ENCODE peak calls at places on chromosomes 1 and 21, in four cellular contexts. F is keratinocyte, I is PC-9, R is Panc1. X is an unnamed sample.

GRCh38 chr1:53074313-53075154 is 12.5 kb downstream of the PODN start:
- DNase-seq in F (no peak), I (no peak), R (no peak), X (no peak)

GRCh38 chr1:172321429-172321828 is 99.1 kb upstream of the C1orf105 start:
- DNase-seq in F (no peak), I (no peak), R (no peak), X (no peak)

GRCh38 chr21:38139380-38140168 is 117.2 kb upstream of the KCNJ15 start:
- DNase-seq in F (peak), I (peak), R (no peak), X (peak)

GRCh38 chr1:18394563-18395156 is 86.1 kb upstream of the KLHDC7A start:
- DNase-seq in F (no peak), I (no peak), R (no peak), X (no peak)

GRCh38 chr1:218171302-218171893 is 113.7 kb upstream of the RRP15 start:
- DNase-seq in F (no peak), I (no peak), R (peak), X (no peak)

GRCh38 chr1:39266269-39266668 is 61.8 kb downstream of the MACF1 start:
- DNase-seq in F (no peak), I (no peak), R (no peak), X (no peak)

GRCh38 chr1:36657826-36658225 is 175.1 kb upstream of the CSF3R start:
- DNase-seq in F (no peak), I (no peak), R (no peak), X (no peak)

GRCh38 chr1:157505481-157506272 is 46.6 kb downstream of the FCRL5 start:
- DNase-seq in F (peak), I (no peak), R (peak), X (no peak)

GRCh38 chr1:108816049-108816882 is 40.6 kb downstream of the AKNAD1 start:
- DNase-seq in F (no peak), I (peak), R (peak), X (no peak)

GRCh38 chr1:112990271-112990670 is 34.3 kb upstream of the SLC16A1 start:
- DNase-seq in F (peak), I (no peak), R (no peak), X (peak)

GRCh38 chr1:15089244-15089992 is 64.1 kb upstream of the TMEM51 start:
- DNase-seq in F (no peak), I (peak), R (no peak), X (no peak)

GRCh38 chr1:58841455-58841854 is 57.6 kb upstream of the JUN start:
- DNase-seq in F (no peak), I (no peak), R (no peak), X (no peak)

GRCh38 chr1:151193304-151193703 is 3.3 kb upstream of the VPS72 start:
- DNase-seq in F (no peak), I (no peak), R (no peak), X (no peak)

GRCh38 chr1:212700892-212701819 is 1.5 kb upstream of the BATF3 start:
- DNase-seq in F (no peak), I (no peak), R (peak), X (no peak)

GRCh38 chr1:46549697-46550681 is 1.5 kb downstream of the KNCN start:
- DNase-seq in F (no peak), I (peak), R (no peak), X (no peak)

GRCh38 chr1:174682419-174683008 is 234.8 kb downstream of the GPR52 start:
- DNase-seq in F (no peak), I (no peak), R (no peak), X (no peak)

GRCh38 chr1:9066945-9067807 is 2.3 kb downstream of the SLC2A5 start:
- DNase-seq in F (no peak), I (peak), R (peak), X (no peak)

GRCh38 chr1:26012862-26013261 is 8.7 kb upstream of the EXTL1 start:
- DNase-seq in F (no peak), I (no peak), R (no peak), X (no peak)

GRCh38 chr1:98422821-98423220 is 238.7 kb upstream of the SNX7 start:
- DNase-seq in F (no peak), I (no peak), R (no peak), X (no peak)

GRCh38 chr1:72037745-72038343 is 244.5 kb downstream of the NEGR1 start:
- DNase-seq in F (peak), I (no peak), R (no peak), X (peak)

GRCh38 chr1:188017921-188018320 is 1189.2 kb downstream of the PLA2G4A start:
- DNase-seq in F (no peak), I (no peak), R (no peak), X (no peak)

GRCh38 chr1:228058981-228059535 is 23.4 kb upstream of the ARF1 start:
- DNase-seq in F (no peak), I (no peak), R (no peak), X (no peak)

GRCh38 chr1:102098081-102098480 is 101.4 kb upstream of the OLFM3 start:
- DNase-seq in F (no peak), I (no peak), R (no peak), X (no peak)
- H3K27ac ChIP-seq in F (no peak), I (no peak), R (no peak), X (peak)

GRCh38 chr1:186183970-186184628 is 191.0 kb downstream of the TPR start:
- DNase-seq in F (no peak), I (no peak), R (no peak), X (no peak)
- H3K27ac ChIP-seq in F (peak), I (peak), R (no peak), X (peak)

DNA sequence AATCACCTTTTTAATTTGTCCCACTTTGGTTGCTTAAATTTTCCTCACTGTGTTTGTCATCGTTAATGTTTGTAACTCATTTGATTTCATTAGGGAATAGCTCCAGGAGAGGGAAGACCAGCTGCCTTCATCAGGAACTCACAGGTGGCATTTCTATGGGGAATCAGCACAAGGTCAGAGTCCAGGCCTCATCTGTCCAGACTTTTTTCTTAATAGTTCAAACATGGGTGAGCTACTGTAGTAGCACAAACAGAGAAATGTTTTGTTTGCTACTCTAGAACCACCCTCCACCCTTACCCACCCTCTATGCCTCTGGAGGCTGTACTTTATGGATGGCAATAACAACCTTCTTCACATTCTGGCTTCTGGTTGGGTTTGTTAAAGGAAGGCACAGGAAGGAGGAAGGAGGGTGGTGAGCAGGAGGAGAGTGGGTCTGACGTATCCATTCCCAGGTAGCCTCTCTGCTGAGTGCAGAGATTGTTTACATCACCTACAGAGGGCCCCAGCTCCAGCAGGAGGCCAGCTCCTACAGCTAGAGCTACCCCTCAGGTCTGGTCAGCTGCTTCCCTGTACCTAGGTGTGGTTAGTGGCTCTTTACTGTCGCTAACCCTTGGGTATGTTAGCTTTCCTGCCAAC is 8.1 kb upstream of the TEDDM1 start:
- DNase-seq in F (no peak), I (no peak), R (no peak), X (no peak)
- H3K27ac ChIP-seq in F (no peak), I (no peak), R (no peak), X (no peak)

DNA sequence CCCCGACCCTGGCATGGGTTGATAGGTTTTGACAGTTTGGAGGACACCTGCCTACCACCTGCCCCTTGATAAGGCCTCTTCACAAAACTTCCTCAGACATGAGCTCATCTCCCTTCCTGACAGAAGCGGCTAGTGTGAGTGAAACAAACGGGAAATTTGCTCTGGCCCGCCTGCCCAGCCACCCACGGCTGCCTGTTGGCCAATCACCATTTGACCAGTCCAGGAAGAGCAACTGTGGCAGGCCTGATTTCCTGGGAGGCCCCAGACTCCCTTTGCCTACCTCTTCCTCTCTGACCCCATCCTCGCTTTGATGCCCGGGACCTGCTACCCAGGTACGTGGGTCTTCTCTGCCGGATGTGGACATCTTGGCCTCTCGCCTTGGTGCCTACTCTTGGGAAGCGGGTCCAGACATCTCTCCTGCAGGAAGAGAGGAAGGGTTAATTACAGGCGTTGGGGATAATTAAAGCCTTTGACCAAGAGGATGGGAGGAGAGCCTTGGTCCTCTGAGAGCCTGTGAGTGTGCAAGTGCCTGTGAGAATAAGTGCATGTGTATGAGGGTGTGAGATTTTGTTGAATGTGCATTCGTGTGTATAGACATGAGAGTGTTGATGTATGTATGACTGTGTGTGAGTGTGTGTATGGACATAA is 1.1 kb upstream of the EPHA2 start:
- DNase-seq in F (no peak), I (no peak), R (no peak), X (no peak)
- H3K27ac ChIP-seq in F (peak), I (peak), R (peak), X (peak)

GRCh38 chr1:204319462-204319861 is 40.3 kb downstream of the PLEKHA6 start:
- DNase-seq in F (peak), I (peak), R (peak), X (peak)

GRCh38 chr1:204318324-204318723 is 41.4 kb downstream of the PLEKHA6 start:
- DNase-seq in F (no peak), I (no peak), R (no peak), X (no peak)

GRCh38 chr1:204317170-204317569 is 42.6 kb downstream of the PLEKHA6 start:
- DNase-seq in F (no peak), I (no peak), R (no peak), X (no peak)

GRCh38 chr1:204320413-204320812 is 39.3 kb downstream of the PLEKHA6 start:
- DNase-seq in F (no peak), I (peak), R (no peak), X (peak)

GRCh38 chr1:204319027-204319426 is 40.7 kb downstream of the PLEKHA6 start:
- DNase-seq in F (no peak), I (no peak), R (no peak), X (no peak)
- H3K27ac ChIP-seq in F (peak), I (peak), R (no peak), X (peak)

GRCh38 chr1:230299148-230300006 is 126.8 kb downstream of the PGBD5 start:
- DNase-seq in F (no peak), I (no peak), R (no peak), X (no peak)

GRCh38 chr1:230301322-230301721 is 124.8 kb downstream of the PGBD5 start:
- DNase-seq in F (no peak), I (no peak), R (no peak), X (no peak)

GRCh38 chr1:230301820-230302219 is 124.3 kb downstream of the PGBD5 start:
- DNase-seq in F (no peak), I (no peak), R (no peak), X (no peak)

GRCh38 chr1:230303069-230303468 is 123.1 kb downstream of the PGBD5 start:
- DNase-seq in F (no peak), I (no peak), R (no peak), X (no peak)

DNA sequence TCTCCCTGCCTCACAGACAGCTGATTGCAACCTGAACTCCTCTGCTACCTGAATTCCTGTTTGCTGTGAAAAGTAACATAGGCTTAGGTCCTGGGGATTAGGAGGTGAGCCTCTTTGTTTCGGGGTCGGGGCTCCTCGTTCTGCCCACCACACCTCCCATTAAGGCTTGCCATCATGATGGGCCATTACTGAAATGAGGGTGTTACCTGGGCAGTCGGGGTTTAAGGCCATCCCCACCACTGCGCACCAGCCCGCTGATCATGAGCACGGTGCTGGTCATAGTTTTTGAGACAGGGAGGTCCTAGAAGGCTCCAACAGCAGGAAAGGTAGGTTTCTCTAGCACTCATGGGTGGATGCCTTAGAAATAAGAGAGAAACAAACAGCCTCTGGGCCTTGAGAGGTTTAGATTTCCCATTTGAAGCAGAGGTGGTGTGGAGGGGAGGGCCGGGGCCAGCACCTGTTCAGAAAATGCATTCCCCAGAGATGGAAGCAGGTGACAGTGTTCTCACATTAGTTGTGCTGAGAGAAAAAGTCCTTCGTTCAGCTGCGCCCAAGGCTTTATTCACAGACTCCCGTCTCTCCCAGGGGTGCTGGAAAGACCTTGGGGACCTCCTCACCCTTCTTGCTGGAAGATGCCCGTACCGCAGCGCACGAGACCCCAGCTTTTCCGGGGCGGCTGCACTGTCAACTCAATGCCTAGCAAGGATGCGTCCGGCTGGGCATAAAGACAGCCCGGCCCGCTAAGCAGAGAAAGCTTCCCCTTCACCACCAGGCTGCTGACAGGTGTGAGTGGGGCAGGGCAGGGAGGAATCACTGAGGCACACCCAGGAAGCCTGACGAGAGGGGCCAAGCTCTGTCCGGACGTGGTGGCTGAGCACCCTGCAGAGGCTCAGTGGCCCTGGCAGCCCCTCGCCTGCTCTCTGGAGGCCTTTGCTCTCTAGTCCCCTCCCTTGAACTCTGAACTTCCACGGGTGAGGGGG is 125.5 kb downstream of the PGBD5 start:
- DNase-seq in F (no peak), I (no peak), R (no peak), X (no peak)
- H3K27ac ChIP-seq in F (no peak), I (no peak), R (no peak), X (no peak)

DNA sequence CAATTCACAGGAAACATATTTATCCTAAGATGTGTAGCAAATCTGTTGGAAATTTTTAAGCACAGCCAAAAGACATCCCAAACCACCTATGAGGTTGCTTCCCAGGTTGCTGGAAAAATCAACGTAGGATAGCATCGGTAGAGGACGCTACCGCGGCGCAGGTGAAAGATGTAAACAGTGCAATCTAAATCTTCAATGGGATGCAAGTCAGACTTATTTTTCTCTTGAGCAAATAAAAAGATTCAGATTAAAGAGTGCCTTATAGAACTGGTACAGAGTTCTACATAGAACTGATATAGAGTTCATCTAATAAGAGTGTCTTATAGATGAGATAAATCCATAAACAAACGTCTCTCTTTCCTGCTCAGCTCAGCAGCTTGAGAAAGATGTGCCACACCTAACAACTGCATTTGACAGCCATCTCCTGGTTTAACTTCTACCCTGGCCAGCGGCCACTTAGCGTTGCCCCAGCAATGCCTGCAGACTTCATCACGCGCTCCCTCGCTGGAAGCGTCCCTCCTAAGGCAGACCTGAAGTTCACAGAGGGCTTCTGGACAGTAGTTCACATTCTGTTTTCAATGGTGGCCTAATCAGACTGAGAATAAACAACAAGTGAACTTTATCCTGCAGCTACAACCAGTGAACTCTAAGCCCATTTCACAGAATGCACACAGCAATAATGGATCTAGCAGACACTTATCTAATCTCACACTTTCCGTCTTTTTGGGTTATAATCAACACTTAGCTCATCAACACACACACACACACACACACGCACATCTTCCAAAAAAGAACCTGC is 164.5 kb downstream of the TOMM20 start:
- DNase-seq in F (no peak), I (peak), R (no peak), X (no peak)
- H3K27ac ChIP-seq in F (no peak), I (peak), R (peak), X (peak)

GRCh38 chr1:92965003-92965402 is 3.7 kb upstream of the DIPK1A start:
- DNase-seq in F (no peak), I (no peak), R (no peak), X (no peak)
- H3K27ac ChIP-seq in F (no peak), I (no peak), R (no peak), X (no peak)